ENCODE peak calls at places on chromosomes 13 and 19, in nine cellular contexts. K is KG1, R is thoracic aorta, M is bronchial epithelial cell, Y is Calu3, E is RKO, O is M059J, X is omental fat pad, D is cardiac muscle cell. C is an unnamed sample.

GRCh38 chr13:112103971-112104872 is 37.3 kb downstream of the SOX1 start:
- DNase-seq in K (no peak), R (no peak), M (no peak), Y (no peak), E (no peak), O (no peak), X (no peak), D (peak), C (no peak)

GRCh38 chr13:26742691-26743358 is 17.8 kb downstream of the GPR12 start:
- DNase-seq in K (no peak), R (no peak), M (no peak), Y (no peak), E (no peak), O (no peak), X (no peak), D (no peak), C (no peak)

GRCh38 chr13:36345438-36346221 is 564 bp downstream of the SPART start:
- DNase-seq in K (peak), R (peak), M (peak), Y (no peak), E (no peak), O (peak), X (peak), D (peak), C (peak)

GRCh38 chr19:6709549-6709948 is 10.9 kb downstream of the C3 start:
- DNase-seq in K (no peak), R (no peak), M (no peak), Y (no peak), E (no peak), O (no peak), X (no peak), D (no peak), C (no peak)

GRCh38 chr13:100673831-100674362 is 698 bp downstream of the TMTC4 start:
- DNase-seq in K (peak), R (no peak), M (peak), Y (peak), E (peak), O (peak), X (no peak), D (no peak), C (peak)

GRCh38 chr19:5983367-5983955 is 5.5 kb upstream of the RANBP3 start:
- DNase-seq in K (no peak), R (no peak), M (peak), Y (no peak), E (no peak), O (no peak), X (no peak), D (no peak), C (no peak)

GRCh38 chr13:40679586-40679985 is 13.1 kb upstream of the FOXO1 start:
- DNase-seq in K (no peak), R (no peak), M (no peak), Y (no peak), E (no peak), O (no peak), X (no peak), D (no peak), C (no peak)

GRCh38 chr19:4811328-4812131 is 20.0 kb downstream of the TICAM1 start:
- DNase-seq in K (peak), R (peak), M (peak), Y (peak), E (peak), O (peak), X (peak), D (peak), C (peak)

GRCh38 chr13:46405457-46405856 is 18.4 kb upstream of the RUBCNL start:
- DNase-seq in K (no peak), R (no peak), M (no peak), Y (no peak), E (peak), O (no peak), X (no peak), D (no peak), C (peak)

C was measured in AML-193.